ENCODE peak calls at places on chromosome 19, in nine cellular contexts. Q, Y, I, N, H, V, E, O and G are unnamed samples.

GRCh38 chr19:35332817-35333216 is 3.8 kb downstream of the CD22 start:
- DNase-seq in Q (no peak), Y (no peak), I (no peak), N (no peak), H (no peak), V (no peak), E (no peak), O (no peak), G (no peak)

GRCh38 chr19:32350492-32350891 is 5.1 kb downstream of the ZNF507 start:
- DNase-seq in Q (no peak), Y (no peak), I (no peak), N (peak; percentile 11), H (no peak), V (no peak), E (no peak), O (no peak), G (no peak)

GRCh38 chr19:3981736-3982681 is 3.3 kb downstream of the EEF2 start:
- DNase-seq in Q (no peak), Y (no peak), I (no peak), N (no peak), H (no peak), V (no peak), E (no peak), O (no peak), G (no peak)

GRCh38 chr19:3613765-3614661 is 7.3 kb upstream of the TBXA2R start:
- DNase-seq in Q (no peak), Y (no peak), I (no peak), N (no peak), H (no peak), V (no peak), E (no peak), O (no peak), G (no peak)

GRCh38 chr19:5247957-5248705 is 92.5 kb downstream of the PTPRS start:
- DNase-seq in Q (no peak), Y (no peak), I (no peak), N (no peak), H (no peak), V (no peak), E (no peak), O (no peak), G (no peak)

GRCh38 chr19:49638360-49638759 is 1.6 kb downstream of the RRAS start:
- DNase-seq in Q (no peak), Y (no peak), I (peak; percentile 41), N (no peak), H (no peak), V (peak; percentile 44), E (peak; percentile 40), O (no peak), G (no peak)

GRCh38 chr19:56269348-56269747 is 3.2 kb upstream of the EDDM13 start:
- DNase-seq in Q (no peak), Y (no peak), I (no peak), N (no peak), H (no peak), V (no peak), E (no peak), O (no peak), G (no peak)

GRCh38 chr19:992670-993055 is 7.6 kb upstream of the GRIN3B start:
- DNase-seq in Q (no peak), Y (no peak), I (no peak), N (no peak), H (no peak), V (no peak), E (no peak), O (no peak), G (no peak)

GRCh38 chr19:29285878-29286277 is 72.9 kb upstream of the UQCRFS1 start:
- DNase-seq in Q (no peak), Y (no peak), I (peak; percentile 4), N (no peak), H (no peak), V (peak; percentile 3), E (peak; percentile 16), O (no peak), G (no peak)

GRCh38 chr19:58520257-58520599 is 618 bp upstream of the ZBTB45 start:
- DNase-seq in Q (no peak), Y (no peak), I (no peak), N (no peak), H (no peak), V (no peak), E (no peak), O (no peak), G (no peak)

GRCh38 chr19:5130371-5131030 is 161.6 kb downstream of the KDM4B start:
- DNase-seq in Q (no peak), Y (no peak), I (no peak), N (no peak), H (peak; percentile 28), V (no peak), E (no peak), O (no peak), G (no peak)

GRCh38 chr19:35843676-35844481 is 8.4 kb downstream of the NPHS1 start:
- DNase-seq in Q (no peak), Y (no peak), I (peak; percentile 27), N (no peak), H (no peak), V (peak; percentile 33), E (no peak), O (no peak), G (no peak)

GRCh38 chr19:55676384-55676783 is 1.4 kb downstream of the EPN1 start:
- DNase-seq in Q (peak; percentile 10), Y (peak; percentile 32), I (peak; percentile 16), N (peak; percentile 26), H (no peak), V (peak; percentile 27), E (no peak), O (no peak), G (no peak)

GRCh38 chr19:41355802-41356201 is 2.1 kb upstream of the TGFB1 start:
- DNase-seq in Q (no peak), Y (no peak), I (no peak), N (no peak), H (no peak), V (no peak), E (no peak), O (no peak), G (no peak)

GRCh38 chr19:34254552-34255432 is at the start of gene GARRE1:
- DNase-seq in Q (peak; percentile 38), Y (no peak), I (peak; percentile 39), N (peak; percentile 25), H (no peak), V (peak; percentile 70), E (no peak), O (peak; percentile 67), G (peak; percentile 53)

GRCh38 chr19:51292971-51293370 is 18.5 kb upstream of the IGLON5 start:
- DNase-seq in Q (no peak), Y (no peak), I (no peak), N (no peak), H (no peak), V (no peak), E (no peak), O (no peak), G (no peak)

GRCh38 chr19:12139309-12139708 is 841 bp downstream of the ZNF20 start:
- DNase-seq in Q (peak; percentile 36), Y (no peak), I (no peak), N (no peak), H (no peak), V (no peak), E (no peak), O (no peak), G (no peak)

GRCh38 chr19:6103217-6103644 is 7.1 kb downstream of the RFX2 start:
- DNase-seq in Q (peak; percentile 94), Y (peak; percentile 48), I (peak; percentile 94), N (peak; percentile 86), H (no peak), V (peak; percentile 91), E (no peak), O (no peak), G (peak; percentile 72)

GRCh38 chr19:38209671-38210457 is 14.2 kb downstream of the DPF1 start:
- DNase-seq in Q (peak; percentile 43), Y (peak; percentile 73), I (peak; percentile 52), N (peak; percentile 92), H (no peak), V (peak; percentile 52), E (no peak), O (peak; percentile 75), G (no peak)

GRCh38 chr19:14530505-14530904 is 1.1 kb downstream of the TECR start:
- DNase-seq in Q (no peak), Y (no peak), I (no peak), N (no peak), H (no peak), V (no peak), E (no peak), O (no peak), G (no peak)

GRCh38 chr19:13100031-13100588 is 2.5 kb downstream of the LYL1 start:
- DNase-seq in Q (peak; percentile 32), Y (no peak), I (no peak), N (no peak), H (no peak), V (no peak), E (no peak), O (peak; percentile 59), G (no peak)

GRCh38 chr19:11383706-11384048 is 437 bp downstream of the EPOR start:
- DNase-seq in Q (no peak), Y (no peak), I (no peak), N (no peak), H (no peak), V (no peak), E (no peak), O (no peak), G (no peak)

GRCh38 chr19:14145381-14145780 is 9.0 kb upstream of the ASF1B start:
- DNase-seq in Q (no peak), Y (no peak), I (no peak), N (no peak), H (no peak), V (no peak), E (no peak), O (no peak), G (no peak)

GRCh38 chr19:47805313-47805712 is 962 bp upstream of the TPRX1 start:
- DNase-seq in Q (no peak), Y (no peak), I (no peak), N (no peak), H (no peak), V (no peak), E (no peak), O (no peak), G (no peak)

GRCh38 chr19:4831351-4832340 is at the start of gene TICAM1:
- DNase-seq in Q (peak; percentile 60), Y (peak; percentile 70), I (peak; percentile 69), N (peak; percentile 30), H (peak; percentile 78), V (peak; percentile 70), E (no peak), O (peak; percentile 85), G (peak; percentile 90)

GRCh38 chr19:44703336-44704078 is 4.6 kb downstream of the CEACAM16 start:
- DNase-seq in Q (no peak), Y (no peak), I (no peak), N (no peak), H (no peak), V (no peak), E (no peak), O (no peak), G (no peak)

GRCh38 chr19:50361290-50362029 is 4.0 kb downstream of the NAPSA start:
- DNase-seq in Q (no peak), Y (no peak), I (no peak), N (no peak), H (no peak), V (no peak), E (no peak), O (no peak), G (no peak)

GRCh38 chr19:40831502-40832430 is 18.5 kb downstream of the CYP2A6 start:
- DNase-seq in Q (peak; percentile 79), Y (peak; percentile 39), I (peak; percentile 96), N (peak; percentile 98), H (no peak), V (peak; percentile 98), E (peak; percentile 92), O (no peak), G (peak; percentile 81)

GRCh38 chr19:43641333-43641732 is 1.7 kb upstream of the CADM4 start:
- DNase-seq in Q (no peak), Y (no peak), I (no peak), N (no peak), H (no peak), V (no peak), E (no peak), O (no peak), G (no peak)

GRCh38 chr19:52991484-52991883 is 22.2 kb upstream of the ERVV-1 start:
- DNase-seq in Q (peak; percentile 48), Y (no peak), I (peak; percentile 94), N (peak; percentile 85), H (no peak), V (peak; percentile 50), E (peak; percentile 76), O (no peak), G (no peak)

GRCh38 chr19:55549500-55550320 is 4.4 kb upstream of the SBK3 start:
- DNase-seq in Q (peak; percentile 92), Y (peak; percentile 89), I (peak; percentile 88), N (peak; percentile 80), H (no peak), V (peak; percentile 79), E (no peak), O (no peak), G (peak; percentile 38)